ENCODE peak calls at places on chromosomes 13 and 19, in five cellular contexts. C is left ventricle myocardium inferior, A is cardiac muscle cell, B is HAP-1, U is body of pancreas. O is an unnamed sample. For H3K9me3 and H3K36me3, the result is how much of the 10 kb centered on the place peaks cover.

GRCh38 chr19:46288896-46289588 is 7.8 kb upstream of the HIF3A start:
- DNase-seq in C (peak), A (peak), B (no peak), U (no peak), O (no peak)

GRCh38 chr19:14004619-14005380 is 1.3 kb downstream of the RFX1 start:
- DNase-seq in C (peak), A (peak), B (no peak), U (peak), O (no peak)

GRCh38 chr19:40586611-40587010 is 9.9 kb downstream of the SHKBP1 start:
- DNase-seq in C (no peak), A (no peak), B (no peak), U (no peak), O (no peak)

GRCh38 chr19:52351512-52351911 is 15.5 kb downstream of the ZNF610 start:
- DNase-seq in C (no peak), A (no peak), B (no peak), U (no peak), O (no peak)

GRCh38 chr19:5695649-5696195 is 5.6 kb downstream of the RPL36 start:
- DNase-seq in C (no peak), A (no peak), B (no peak), U (no peak), O (no peak)

GRCh38 chr13:98581971-98582702 is 5.2 kb upstream of the STK24 start:
- DNase-seq in C (no peak), A (peak), B (no peak), U (no peak), O (no peak)

GRCh38 chr13:59358014-59358413 is 805.7 kb downstream of the DIAPH3 start:
- DNase-seq in C (no peak), A (no peak), B (no peak), U (peak), O (no peak)

GRCh38 chr13:48496271-48496670 is 36.6 kb downstream of the RCBTB2 start:
- DNase-seq in C (no peak), A (no peak), B (no peak), U (no peak), O (no peak)

GRCh38 chr19:10653482-10653731 is 739 bp upstream of the ILF3 start:
- DNase-seq in C (no peak), A (no peak), B (no peak), U (no peak), O (no peak)

GRCh38 chr13:31204592-31204991 is 4.8 kb downstream of the B3GLCT start:
- DNase-seq in C (no peak), A (peak), B (no peak), U (no peak), O (no peak)

GRCh38 chr13:34675626-34676025 is 266.4 kb upstream of the NBEA start:
- DNase-seq in C (no peak), A (peak), B (no peak), U (no peak), O (no peak)

GRCh38 chr19:34555447-34555846 is 73.9 kb downstream of the WTIP start:
- DNase-seq in C (no peak), A (peak), B (peak), U (no peak), O (no peak)

GRCh38 chr19:42282036-42282762 is 13.1 kb downstream of the CIC start:
- DNase-seq in C (no peak), A (no peak), B (no peak), U (peak), O (no peak)

GRCh38 chr19:7979011-7979410 is 26.4 kb downstream of the ELAVL1 start:
- DNase-seq in C (no peak), A (no peak), B (no peak), U (no peak), O (no peak)

GRCh38 chr13:18212873-18213272 is 968.8 kb downstream of the TUBA3C start:
- DNase-seq in C (no peak), A (peak), B (no peak), U (no peak), O (no peak)

GRCh38 chr13:93455881-93456280 is 229.3 kb downstream of the GPC6 start:
- DNase-seq in C (no peak), A (no peak), B (no peak), U (no peak), O (no peak)

GRCh38 chr19:8320564-8321066 is 560 bp downstream of the NDUFA7 start:
- DNase-seq in C (no peak), A (no peak), B (no peak), U (no peak), O (no peak)

GRCh38 chr13:69585656-69586055 is 522.0 kb upstream of the ATXN8OS start:
- DNase-seq in C (no peak), A (no peak), B (no peak), U (no peak), O (no peak)

DNA sequence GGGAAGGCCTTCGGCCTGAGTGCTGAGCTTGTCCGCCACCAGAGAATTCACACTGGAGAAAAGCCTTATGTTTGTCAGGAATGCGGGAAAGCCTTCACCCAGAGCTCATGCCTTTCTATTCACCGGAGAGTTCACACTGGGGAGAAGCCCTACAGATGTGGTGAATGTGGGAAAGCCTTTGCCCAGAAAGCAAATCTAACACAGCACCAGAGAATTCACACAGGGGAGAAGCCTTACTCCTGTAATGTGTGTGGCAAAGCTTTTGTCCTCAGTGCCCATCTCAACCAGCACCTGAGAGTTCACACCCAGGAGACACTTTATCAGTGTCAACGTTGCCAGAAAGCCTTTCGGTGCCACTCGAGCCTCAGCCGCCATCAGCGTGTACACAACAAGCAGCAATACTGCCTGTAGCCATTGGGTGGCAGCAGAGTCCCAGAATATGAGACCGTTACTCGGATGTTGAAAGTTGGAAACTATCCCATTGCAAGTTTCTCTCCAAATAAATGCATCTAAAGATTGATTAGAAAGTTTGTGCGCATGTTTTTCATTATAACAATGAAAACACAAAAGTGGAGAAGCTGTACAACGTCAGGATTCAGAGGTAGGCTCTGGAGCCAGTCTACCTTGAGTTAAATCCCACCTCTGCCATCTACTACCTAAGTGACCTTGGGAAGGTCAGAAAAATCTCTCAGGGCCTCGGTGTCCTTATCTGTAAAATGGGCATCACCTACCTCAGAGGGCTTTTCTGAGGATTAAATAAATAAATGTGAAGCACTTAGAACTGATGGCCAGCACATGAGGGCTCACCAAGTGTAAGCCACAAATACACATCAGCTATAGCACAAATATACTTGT is 21.1 kb downstream of the ZNF473 start:
- DNase-seq in C (peak), A (peak), B (peak), U (peak), O (peak)
- H3K9me3 ChIP-seq in C (half or more), A (under half), B (under half), U (under half), O (under half)

DNA sequence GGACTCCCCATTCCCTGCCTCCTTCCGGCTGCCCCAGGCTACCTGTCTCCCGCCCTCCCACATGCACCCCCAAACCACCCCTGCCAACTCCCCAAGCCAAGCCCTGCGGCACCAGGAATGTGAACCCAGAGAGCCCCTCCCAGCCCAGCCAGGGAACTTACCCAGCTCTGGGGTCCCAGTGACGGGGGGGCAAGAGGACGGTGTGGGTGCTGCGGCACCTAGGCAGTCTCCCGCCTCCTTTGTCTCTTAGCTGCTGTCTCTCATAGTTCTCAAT is 558 bp downstream of the PLEKHA4 start:
- DNase-seq in C (no peak), A (no peak), B (no peak), U (no peak), O (no peak)
- H3K4me3 ChIP-seq in C (peak), A (no peak), B (no peak), U (no peak), O (no peak)

DNA sequence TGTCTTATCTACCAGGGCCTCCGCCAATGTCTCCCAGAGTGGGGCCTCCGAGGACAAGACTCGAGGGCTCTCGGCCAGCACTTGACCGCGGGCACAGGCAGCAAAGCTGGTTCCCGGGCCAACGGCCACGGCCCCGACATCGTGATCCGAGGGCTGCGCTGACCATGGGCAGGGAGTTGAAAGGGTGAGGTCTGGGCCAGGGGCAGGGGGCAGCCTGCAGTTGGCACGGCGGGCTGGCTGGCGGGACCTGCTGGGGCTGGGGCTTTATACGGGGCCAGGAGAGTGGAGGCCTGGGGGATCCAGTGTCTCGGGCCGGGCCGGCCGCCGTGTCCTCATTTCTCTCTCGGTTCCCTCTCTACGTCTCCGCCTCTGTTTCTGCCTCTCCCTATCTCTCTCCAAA is 9.8 kb upstream of the LINGO3 start:
- DNase-seq in C (no peak), A (no peak), B (no peak), U (no peak), O (no peak)
- H3K36me3 ChIP-seq in C (under half), A (under half), B (under half), U (under half), O (under half)

DNA sequence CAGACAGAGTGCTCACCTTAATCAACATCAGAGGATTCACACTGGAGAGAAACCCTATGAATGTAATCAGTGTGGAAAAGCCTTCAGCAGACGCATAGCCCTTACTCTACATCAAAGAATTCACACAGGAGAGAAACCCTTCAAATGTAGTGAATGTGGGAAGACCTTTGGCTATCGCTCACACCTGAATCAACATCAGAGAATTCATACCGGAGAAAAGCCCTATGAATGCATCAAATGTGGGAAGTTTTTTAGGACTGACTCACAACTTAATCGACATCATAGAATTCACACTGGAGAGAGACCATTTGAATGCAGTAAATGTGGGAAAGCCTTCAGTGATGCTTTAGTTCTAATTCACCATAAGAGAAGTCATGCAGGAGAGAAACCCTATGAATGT is 18.3 kb downstream of the ZNF527 start:
- DNase-seq in C (no peak), A (no peak), B (no peak), U (no peak), O (no peak)
- H3K9me3 ChIP-seq in C (half or more), A (under half), B (under half), U (under half), O (under half)

GRCh38 chr19:17950310-17951150 is 16.4 kb upstream of the KCNN1 start:
- DNase-seq in C (peak), A (no peak), B (peak), U (no peak), O (no peak)
- H3K4me3 ChIP-seq in C (peak), A (peak), B (peak), U (no peak), O (peak)

O was measured in iPS DF 6.9.